ENCODE peak calls at places on chromosomes 5 and 9, in seven cellular contexts. One of them, this sample, is unnamed.

GRCh38 chr9:70261131-70261870 is 2.5 kb downstream of the SMC5 start:
- DNase-seq in A549: no peak
- DNase-seq in activated T-cell treated with anti-CD3 and anti-CD28 coated beads, Interleukin-2, amount 50 U/mL, for 72 hours: no peak
- DNase-seq in activated CD8-positive, alpha-beta memory T cell treated with anti-CD3 and anti-CD28 coated beads for 48 hours: no peak
- DNase-seq in SK-MEL-5: no peak
- DNase-seq in activated CD8-positive, alpha-beta T cell treated with anti-CD3 and anti-CD28 coated beads for 36 hours: no peak
- DNase-seq in NCI-H1092: no peak
- DNase-seq in this sample: no peak

GRCh38 chr5:17402291-17403121 is 95.5 kb upstream of the TAF11L2 start:
- DNase-seq in A549: no peak
- DNase-seq in activated T-cell treated with anti-CD3 and anti-CD28 coated beads, Interleukin-2, amount 50 U/mL, for 72 hours: no peak
- DNase-seq in activated CD8-positive, alpha-beta memory T cell treated with anti-CD3 and anti-CD28 coated beads for 48 hours: no peak
- DNase-seq in SK-MEL-5: no peak
- DNase-seq in activated CD8-positive, alpha-beta T cell treated with anti-CD3 and anti-CD28 coated beads for 36 hours: no peak
- DNase-seq in NCI-H1092: no peak
- DNase-seq in this sample: no peak

GRCh38 chr9:95570150-95570549 is 53.4 kb upstream of the PTCH1 start:
- DNase-seq in A549: no peak
- DNase-seq in activated T-cell treated with anti-CD3 and anti-CD28 coated beads, Interleukin-2, amount 50 U/mL, for 72 hours: no peak
- DNase-seq in activated CD8-positive, alpha-beta memory T cell treated with anti-CD3 and anti-CD28 coated beads for 48 hours: no peak
- DNase-seq in SK-MEL-5: no peak
- DNase-seq in activated CD8-positive, alpha-beta T cell treated with anti-CD3 and anti-CD28 coated beads for 36 hours: no peak
- DNase-seq in NCI-H1092: no peak
- DNase-seq in this sample: no peak

GRCh38 chr5:54766748-54767147 is 218.6 kb downstream of the ESM1 start:
- DNase-seq in A549: no peak
- DNase-seq in activated T-cell treated with anti-CD3 and anti-CD28 coated beads, Interleukin-2, amount 50 U/mL, for 72 hours: no peak
- DNase-seq in activated CD8-positive, alpha-beta memory T cell treated with anti-CD3 and anti-CD28 coated beads for 48 hours: no peak
- DNase-seq in SK-MEL-5: no peak
- DNase-seq in activated CD8-positive, alpha-beta T cell treated with anti-CD3 and anti-CD28 coated beads for 36 hours: no peak
- DNase-seq in NCI-H1092: no peak
- DNase-seq in this sample: no peak

GRCh38 chr9:37574241-37574721 is 1.9 kb downstream of the FBXO10 start:
- DNase-seq in A549: no peak
- DNase-seq in activated T-cell treated with anti-CD3 and anti-CD28 coated beads, Interleukin-2, amount 50 U/mL, for 72 hours: no peak
- DNase-seq in activated CD8-positive, alpha-beta memory T cell treated with anti-CD3 and anti-CD28 coated beads for 48 hours: no peak
- DNase-seq in SK-MEL-5: peak
- DNase-seq in activated CD8-positive, alpha-beta T cell treated with anti-CD3 and anti-CD28 coated beads for 36 hours: no peak
- DNase-seq in NCI-H1092: no peak
- DNase-seq in this sample: no peak

GRCh38 chr5:132424167-132424935 is 54.8 kb downstream of the SLC22A5 start:
- DNase-seq in A549: no peak
- DNase-seq in activated T-cell treated with anti-CD3 and anti-CD28 coated beads, Interleukin-2, amount 50 U/mL, for 72 hours: no peak
- DNase-seq in activated CD8-positive, alpha-beta memory T cell treated with anti-CD3 and anti-CD28 coated beads for 48 hours: no peak
- DNase-seq in SK-MEL-5: no peak
- DNase-seq in activated CD8-positive, alpha-beta T cell treated with anti-CD3 and anti-CD28 coated beads for 36 hours: no peak
- DNase-seq in NCI-H1092: no peak
- DNase-seq in this sample: no peak

GRCh38 chr5:54329731-54330709 is 19.6 kb upstream of the ARL15 start:
- DNase-seq in A549: peak
- DNase-seq in activated T-cell treated with anti-CD3 and anti-CD28 coated beads, Interleukin-2, amount 50 U/mL, for 72 hours: no peak
- DNase-seq in activated CD8-positive, alpha-beta memory T cell treated with anti-CD3 and anti-CD28 coated beads for 48 hours: no peak
- DNase-seq in SK-MEL-5: no peak
- DNase-seq in activated CD8-positive, alpha-beta T cell treated with anti-CD3 and anti-CD28 coated beads for 36 hours: no peak
- DNase-seq in NCI-H1092: no peak
- DNase-seq in this sample: no peak

GRCh38 chr5:36462295-36463021 is 143.9 kb upstream of the SLC1A3 start:
- DNase-seq in A549: no peak
- DNase-seq in activated T-cell treated with anti-CD3 and anti-CD28 coated beads, Interleukin-2, amount 50 U/mL, for 72 hours: no peak
- DNase-seq in activated CD8-positive, alpha-beta memory T cell treated with anti-CD3 and anti-CD28 coated beads for 48 hours: no peak
- DNase-seq in SK-MEL-5: peak
- DNase-seq in activated CD8-positive, alpha-beta T cell treated with anti-CD3 and anti-CD28 coated beads for 36 hours: no peak
- DNase-seq in NCI-H1092: no peak
- DNase-seq in this sample: no peak

GRCh38 chr9:123662057-123662776 is 267.7 kb downstream of the DENND1A start:
- DNase-seq in A549: no peak
- DNase-seq in activated T-cell treated with anti-CD3 and anti-CD28 coated beads, Interleukin-2, amount 50 U/mL, for 72 hours: no peak
- DNase-seq in activated CD8-positive, alpha-beta memory T cell treated with anti-CD3 and anti-CD28 coated beads for 48 hours: no peak
- DNase-seq in SK-MEL-5: no peak
- DNase-seq in activated CD8-positive, alpha-beta T cell treated with anti-CD3 and anti-CD28 coated beads for 36 hours: no peak
- DNase-seq in NCI-H1092: no peak
- DNase-seq in this sample: no peak

GRCh38 chr5:44536650-44537260 is 147.5 kb upstream of the FGF10 start:
- DNase-seq in A549: peak
- DNase-seq in activated T-cell treated with anti-CD3 and anti-CD28 coated beads, Interleukin-2, amount 50 U/mL, for 72 hours: peak
- DNase-seq in activated CD8-positive, alpha-beta memory T cell treated with anti-CD3 and anti-CD28 coated beads for 48 hours: no peak
- DNase-seq in SK-MEL-5: peak
- DNase-seq in activated CD8-positive, alpha-beta T cell treated with anti-CD3 and anti-CD28 coated beads for 36 hours: peak
- DNase-seq in NCI-H1092: peak
- DNase-seq in this sample: no peak

GRCh38 chr5:14560091-14560595 is 21.4 kb upstream of the OTULINL start:
- DNase-seq in A549: no peak
- DNase-seq in activated T-cell treated with anti-CD3 and anti-CD28 coated beads, Interleukin-2, amount 50 U/mL, for 72 hours: no peak
- DNase-seq in activated CD8-positive, alpha-beta memory T cell treated with anti-CD3 and anti-CD28 coated beads for 48 hours: no peak
- DNase-seq in SK-MEL-5: no peak
- DNase-seq in activated CD8-positive, alpha-beta T cell treated with anti-CD3 and anti-CD28 coated beads for 36 hours: peak
- DNase-seq in NCI-H1092: peak
- DNase-seq in this sample: no peak

GRCh38 chr5:178477224-178478201 is 112.7 kb downstream of the COL23A1 start:
- DNase-seq in A549: no peak
- DNase-seq in activated T-cell treated with anti-CD3 and anti-CD28 coated beads, Interleukin-2, amount 50 U/mL, for 72 hours: no peak
- DNase-seq in activated CD8-positive, alpha-beta memory T cell treated with anti-CD3 and anti-CD28 coated beads for 48 hours: no peak
- DNase-seq in SK-MEL-5: no peak
- DNase-seq in activated CD8-positive, alpha-beta T cell treated with anti-CD3 and anti-CD28 coated beads for 36 hours: no peak
- DNase-seq in NCI-H1092: no peak
- DNase-seq in this sample: no peak

GRCh38 chr9:130311774-130312140 is 46.2 kb downstream of the HMCN2 start:
- DNase-seq in A549: no peak
- DNase-seq in activated T-cell treated with anti-CD3 and anti-CD28 coated beads, Interleukin-2, amount 50 U/mL, for 72 hours: no peak
- DNase-seq in activated CD8-positive, alpha-beta memory T cell treated with anti-CD3 and anti-CD28 coated beads for 48 hours: no peak
- DNase-seq in SK-MEL-5: no peak
- DNase-seq in activated CD8-positive, alpha-beta T cell treated with anti-CD3 and anti-CD28 coated beads for 36 hours: no peak
- DNase-seq in NCI-H1092: no peak
- DNase-seq in this sample: no peak

GRCh38 chr5:95759634-95760033 is 28.5 kb downstream of the RHOBTB3 start:
- DNase-seq in A549: peak
- DNase-seq in activated T-cell treated with anti-CD3 and anti-CD28 coated beads, Interleukin-2, amount 50 U/mL, for 72 hours: no peak
- DNase-seq in activated CD8-positive, alpha-beta memory T cell treated with anti-CD3 and anti-CD28 coated beads for 48 hours: no peak
- DNase-seq in SK-MEL-5: peak
- DNase-seq in activated CD8-positive, alpha-beta T cell treated with anti-CD3 and anti-CD28 coated beads for 36 hours: no peak
- DNase-seq in NCI-H1092: no peak
- DNase-seq in this sample: no peak

GRCh38 chr9:37818849-37819248 is 18.3 kb downstream of the DCAF10 start:
- DNase-seq in A549: no peak
- DNase-seq in activated T-cell treated with anti-CD3 and anti-CD28 coated beads, Interleukin-2, amount 50 U/mL, for 72 hours: no peak
- DNase-seq in activated CD8-positive, alpha-beta memory T cell treated with anti-CD3 and anti-CD28 coated beads for 48 hours: no peak
- DNase-seq in SK-MEL-5: no peak
- DNase-seq in activated CD8-positive, alpha-beta T cell treated with anti-CD3 and anti-CD28 coated beads for 36 hours: no peak
- DNase-seq in NCI-H1092: no peak
- DNase-seq in this sample: no peak

GRCh38 chr9:135227641-135228251 is 140.3 kb downstream of the OLFM1 start:
- DNase-seq in A549: no peak
- DNase-seq in activated T-cell treated with anti-CD3 and anti-CD28 coated beads, Interleukin-2, amount 50 U/mL, for 72 hours: no peak
- DNase-seq in activated CD8-positive, alpha-beta memory T cell treated with anti-CD3 and anti-CD28 coated beads for 48 hours: no peak
- DNase-seq in SK-MEL-5: no peak
- DNase-seq in activated CD8-positive, alpha-beta T cell treated with anti-CD3 and anti-CD28 coated beads for 36 hours: no peak
- DNase-seq in NCI-H1092: no peak
- DNase-seq in this sample: no peak

GRCh38 chr5:132110930-132111329 is 37.3 kb downstream of the CSF2 start:
- DNase-seq in A549: no peak
- DNase-seq in activated T-cell treated with anti-CD3 and anti-CD28 coated beads, Interleukin-2, amount 50 U/mL, for 72 hours: no peak
- DNase-seq in activated CD8-positive, alpha-beta memory T cell treated with anti-CD3 and anti-CD28 coated beads for 48 hours: no peak
- DNase-seq in SK-MEL-5: no peak
- DNase-seq in activated CD8-positive, alpha-beta T cell treated with anti-CD3 and anti-CD28 coated beads for 36 hours: peak
- DNase-seq in NCI-H1092: no peak
- DNase-seq in this sample: no peak

GRCh38 chr5:14502291-14502690 is 79.3 kb upstream of the OTULINL start:
- DNase-seq in A549: no peak
- DNase-seq in activated T-cell treated with anti-CD3 and anti-CD28 coated beads, Interleukin-2, amount 50 U/mL, for 72 hours: no peak
- DNase-seq in activated CD8-positive, alpha-beta memory T cell treated with anti-CD3 and anti-CD28 coated beads for 48 hours: no peak
- DNase-seq in SK-MEL-5: no peak
- DNase-seq in activated CD8-positive, alpha-beta T cell treated with anti-CD3 and anti-CD28 coated beads for 36 hours: no peak
- DNase-seq in NCI-H1092: no peak
- DNase-seq in this sample: no peak

GRCh38 chr5:80198399-80198798 is 57.4 kb downstream of the SERINC5 start:
- DNase-seq in A549: no peak
- DNase-seq in activated T-cell treated with anti-CD3 and anti-CD28 coated beads, Interleukin-2, amount 50 U/mL, for 72 hours: no peak
- DNase-seq in activated CD8-positive, alpha-beta memory T cell treated with anti-CD3 and anti-CD28 coated beads for 48 hours: no peak
- DNase-seq in SK-MEL-5: peak
- DNase-seq in activated CD8-positive, alpha-beta T cell treated with anti-CD3 and anti-CD28 coated beads for 36 hours: no peak
- DNase-seq in NCI-H1092: no peak
- DNase-seq in this sample: no peak

GRCh38 chr5:108867661-108868060 is 120.0 kb downstream of the FER start:
- DNase-seq in A549: no peak
- DNase-seq in activated T-cell treated with anti-CD3 and anti-CD28 coated beads, Interleukin-2, amount 50 U/mL, for 72 hours: no peak
- DNase-seq in activated CD8-positive, alpha-beta memory T cell treated with anti-CD3 and anti-CD28 coated beads for 48 hours: no peak
- DNase-seq in SK-MEL-5: no peak
- DNase-seq in activated CD8-positive, alpha-beta T cell treated with anti-CD3 and anti-CD28 coated beads for 36 hours: no peak
- DNase-seq in NCI-H1092: no peak
- DNase-seq in this sample: no peak

GRCh38 chr5:178189433-178189832 is 2.3 kb upstream of the GMCL2 start:
- DNase-seq in A549: no peak
- DNase-seq in activated T-cell treated with anti-CD3 and anti-CD28 coated beads, Interleukin-2, amount 50 U/mL, for 72 hours: no peak
- DNase-seq in activated CD8-positive, alpha-beta memory T cell treated with anti-CD3 and anti-CD28 coated beads for 48 hours: no peak
- DNase-seq in SK-MEL-5: no peak
- DNase-seq in activated CD8-positive, alpha-beta T cell treated with anti-CD3 and anti-CD28 coated beads for 36 hours: no peak
- DNase-seq in NCI-H1092: no peak
- DNase-seq in this sample: no peak

GRCh38 chr5:116448450-116448849 is 126.2 kb downstream of the SEMA6A start:
- DNase-seq in A549: no peak
- DNase-seq in activated T-cell treated with anti-CD3 and anti-CD28 coated beads, Interleukin-2, amount 50 U/mL, for 72 hours: no peak
- DNase-seq in activated CD8-positive, alpha-beta memory T cell treated with anti-CD3 and anti-CD28 coated beads for 48 hours: no peak
- DNase-seq in SK-MEL-5: no peak
- DNase-seq in activated CD8-positive, alpha-beta T cell treated with anti-CD3 and anti-CD28 coated beads for 36 hours: no peak
- DNase-seq in NCI-H1092: no peak
- DNase-seq in this sample: no peak

GRCh38 chr5:21774791-21775190 is 1078.4 kb downstream of the CDH12 start:
- DNase-seq in A549: peak
- DNase-seq in activated T-cell treated with anti-CD3 and anti-CD28 coated beads, Interleukin-2, amount 50 U/mL, for 72 hours: no peak
- DNase-seq in activated CD8-positive, alpha-beta memory T cell treated with anti-CD3 and anti-CD28 coated beads for 48 hours: no peak
- DNase-seq in SK-MEL-5: no peak
- DNase-seq in activated CD8-positive, alpha-beta T cell treated with anti-CD3 and anti-CD28 coated beads for 36 hours: no peak
- DNase-seq in NCI-H1092: no peak
- DNase-seq in this sample: no peak

GRCh38 chr9:87887661-87888480 is 5.2 kb downstream of the SPATA31E1 start:
- DNase-seq in A549: no peak
- DNase-seq in activated T-cell treated with anti-CD3 and anti-CD28 coated beads, Interleukin-2, amount 50 U/mL, for 72 hours: no peak
- DNase-seq in activated CD8-positive, alpha-beta memory T cell treated with anti-CD3 and anti-CD28 coated beads for 48 hours: no peak
- DNase-seq in SK-MEL-5: no peak
- DNase-seq in activated CD8-positive, alpha-beta T cell treated with anti-CD3 and anti-CD28 coated beads for 36 hours: no peak
- DNase-seq in NCI-H1092: no peak
- DNase-seq in this sample: no peak

GRCh38 chr9:130399768-130400167 is 45.0 kb upstream of the ASS1 start:
- DNase-seq in A549: no peak
- DNase-seq in activated T-cell treated with anti-CD3 and anti-CD28 coated beads, Interleukin-2, amount 50 U/mL, for 72 hours: no peak
- DNase-seq in activated CD8-positive, alpha-beta memory T cell treated with anti-CD3 and anti-CD28 coated beads for 48 hours: no peak
- DNase-seq in SK-MEL-5: no peak
- DNase-seq in activated CD8-positive, alpha-beta T cell treated with anti-CD3 and anti-CD28 coated beads for 36 hours: no peak
- DNase-seq in NCI-H1092: no peak
- DNase-seq in this sample: no peak

GRCh38 chr9:99134893-99135341 is 30.0 kb downstream of the TGFBR1 start:
- DNase-seq in A549: no peak
- DNase-seq in activated T-cell treated with anti-CD3 and anti-CD28 coated beads, Interleukin-2, amount 50 U/mL, for 72 hours: no peak
- DNase-seq in activated CD8-positive, alpha-beta memory T cell treated with anti-CD3 and anti-CD28 coated beads for 48 hours: no peak
- DNase-seq in SK-MEL-5: no peak
- DNase-seq in activated CD8-positive, alpha-beta T cell treated with anti-CD3 and anti-CD28 coated beads for 36 hours: peak
- DNase-seq in NCI-H1092: no peak
- DNase-seq in this sample: no peak

GRCh38 chr9:91948423-91949292 is 1.4 kb downstream of the ROR2 start:
- DNase-seq in A549: peak
- DNase-seq in activated T-cell treated with anti-CD3 and anti-CD28 coated beads, Interleukin-2, amount 50 U/mL, for 72 hours: peak
- DNase-seq in activated CD8-positive, alpha-beta memory T cell treated with anti-CD3 and anti-CD28 coated beads for 48 hours: peak
- DNase-seq in SK-MEL-5: no peak
- DNase-seq in activated CD8-positive, alpha-beta T cell treated with anti-CD3 and anti-CD28 coated beads for 36 hours: peak
- DNase-seq in NCI-H1092: peak
- DNase-seq in this sample: no peak

GRCh38 chr9:91179237-91180138 is 182.2 kb downstream of the AUH start:
- DNase-seq in A549: no peak
- DNase-seq in activated T-cell treated with anti-CD3 and anti-CD28 coated beads, Interleukin-2, amount 50 U/mL, for 72 hours: no peak
- DNase-seq in activated CD8-positive, alpha-beta memory T cell treated with anti-CD3 and anti-CD28 coated beads for 48 hours: no peak
- DNase-seq in SK-MEL-5: no peak
- DNase-seq in activated CD8-positive, alpha-beta T cell treated with anti-CD3 and anti-CD28 coated beads for 36 hours: no peak
- DNase-seq in NCI-H1092: no peak
- DNase-seq in this sample: no peak

GRCh38 chr9:134706522-134706921 is 64.9 kb downstream of the COL5A1 start:
- DNase-seq in A549: no peak
- DNase-seq in activated T-cell treated with anti-CD3 and anti-CD28 coated beads, Interleukin-2, amount 50 U/mL, for 72 hours: no peak
- DNase-seq in activated CD8-positive, alpha-beta memory T cell treated with anti-CD3 and anti-CD28 coated beads for 48 hours: no peak
- DNase-seq in SK-MEL-5: no peak
- DNase-seq in activated CD8-positive, alpha-beta T cell treated with anti-CD3 and anti-CD28 coated beads for 36 hours: no peak
- DNase-seq in NCI-H1092: no peak
- DNase-seq in this sample: no peak

GRCh38 chr5:151958111-151958510 is 33.5 kb upstream of the GLRA1 start:
- DNase-seq in A549: no peak
- DNase-seq in activated T-cell treated with anti-CD3 and anti-CD28 coated beads, Interleukin-2, amount 50 U/mL, for 72 hours: no peak
- DNase-seq in activated CD8-positive, alpha-beta memory T cell treated with anti-CD3 and anti-CD28 coated beads for 48 hours: no peak
- DNase-seq in SK-MEL-5: no peak
- DNase-seq in activated CD8-positive, alpha-beta T cell treated with anti-CD3 and anti-CD28 coated beads for 36 hours: no peak
- DNase-seq in NCI-H1092: no peak
- DNase-seq in this sample: no peak

GRCh38 chr9:70285246-70285645 is 26.5 kb downstream of the SMC5 start:
- DNase-seq in A549: no peak
- DNase-seq in activated T-cell treated with anti-CD3 and anti-CD28 coated beads, Interleukin-2, amount 50 U/mL, for 72 hours: no peak
- DNase-seq in activated CD8-positive, alpha-beta memory T cell treated with anti-CD3 and anti-CD28 coated beads for 48 hours: no peak
- DNase-seq in SK-MEL-5: no peak
- DNase-seq in activated CD8-positive, alpha-beta T cell treated with anti-CD3 and anti-CD28 coated beads for 36 hours: no peak
- DNase-seq in NCI-H1092: no peak
- DNase-seq in this sample: no peak

GRCh38 chr9:35948901-35949318 is 9.0 kb downstream of the OR2S2 start:
- DNase-seq in A549: no peak
- DNase-seq in activated T-cell treated with anti-CD3 and anti-CD28 coated beads, Interleukin-2, amount 50 U/mL, for 72 hours: no peak
- DNase-seq in activated CD8-positive, alpha-beta memory T cell treated with anti-CD3 and anti-CD28 coated beads for 48 hours: no peak
- DNase-seq in SK-MEL-5: no peak
- DNase-seq in activated CD8-positive, alpha-beta T cell treated with anti-CD3 and anti-CD28 coated beads for 36 hours: no peak
- DNase-seq in NCI-H1092: no peak
- DNase-seq in this sample: no peak

GRCh38 chr9:34653131-34653530 is 1.1 kb downstream of the IL11RA start:
- DNase-seq in A549: no peak
- DNase-seq in activated T-cell treated with anti-CD3 and anti-CD28 coated beads, Interleukin-2, amount 50 U/mL, for 72 hours: no peak
- DNase-seq in activated CD8-positive, alpha-beta memory T cell treated with anti-CD3 and anti-CD28 coated beads for 48 hours: no peak
- DNase-seq in SK-MEL-5: peak
- DNase-seq in activated CD8-positive, alpha-beta T cell treated with anti-CD3 and anti-CD28 coated beads for 36 hours: no peak
- DNase-seq in NCI-H1092: no peak
- DNase-seq in this sample: no peak

GRCh38 chr9:36572515-36573418 is at the start of gene MELK:
- DNase-seq in A549: peak
- DNase-seq in activated T-cell treated with anti-CD3 and anti-CD28 coated beads, Interleukin-2, amount 50 U/mL, for 72 hours: peak
- DNase-seq in activated CD8-positive, alpha-beta memory T cell treated with anti-CD3 and anti-CD28 coated beads for 48 hours: peak
- DNase-seq in SK-MEL-5: peak
- DNase-seq in activated CD8-positive, alpha-beta T cell treated with anti-CD3 and anti-CD28 coated beads for 36 hours: peak
- DNase-seq in NCI-H1092: peak
- DNase-seq in this sample: peak

GRCh38 chr5:103407399-103407798 is 148.8 kb downstream of the MACIR start:
- DNase-seq in A549: no peak
- DNase-seq in activated T-cell treated with anti-CD3 and anti-CD28 coated beads, Interleukin-2, amount 50 U/mL, for 72 hours: no peak
- DNase-seq in activated CD8-positive, alpha-beta memory T cell treated with anti-CD3 and anti-CD28 coated beads for 48 hours: no peak
- DNase-seq in SK-MEL-5: no peak
- DNase-seq in activated CD8-positive, alpha-beta T cell treated with anti-CD3 and anti-CD28 coated beads for 36 hours: no peak
- DNase-seq in NCI-H1092: no peak
- DNase-seq in this sample: no peak

GRCh38 chr9:91253488-91253887 is 108.2 kb downstream of the AUH start:
- DNase-seq in A549: peak
- DNase-seq in activated T-cell treated with anti-CD3 and anti-CD28 coated beads, Interleukin-2, amount 50 U/mL, for 72 hours: peak
- DNase-seq in activated CD8-positive, alpha-beta memory T cell treated with anti-CD3 and anti-CD28 coated beads for 48 hours: no peak
- DNase-seq in SK-MEL-5: peak
- DNase-seq in activated CD8-positive, alpha-beta T cell treated with anti-CD3 and anti-CD28 coated beads for 36 hours: peak
- DNase-seq in NCI-H1092: no peak
- DNase-seq in this sample: no peak

GRCh38 chr5:39759696-39760095 is 334.9 kb upstream of the DAB2 start:
- DNase-seq in A549: no peak
- DNase-seq in activated T-cell treated with anti-CD3 and anti-CD28 coated beads, Interleukin-2, amount 50 U/mL, for 72 hours: no peak
- DNase-seq in activated CD8-positive, alpha-beta memory T cell treated with anti-CD3 and anti-CD28 coated beads for 48 hours: no peak
- DNase-seq in SK-MEL-5: no peak
- DNase-seq in activated CD8-positive, alpha-beta T cell treated with anti-CD3 and anti-CD28 coated beads for 36 hours: no peak
- DNase-seq in NCI-H1092: no peak
- DNase-seq in this sample: no peak

GRCh38 chr5:59798862-59799667 is 94.5 kb downstream of the PDE4D start:
- DNase-seq in A549: peak
- DNase-seq in activated T-cell treated with anti-CD3 and anti-CD28 coated beads, Interleukin-2, amount 50 U/mL, for 72 hours: no peak
- DNase-seq in activated CD8-positive, alpha-beta memory T cell treated with anti-CD3 and anti-CD28 coated beads for 48 hours: no peak
- DNase-seq in SK-MEL-5: peak
- DNase-seq in activated CD8-positive, alpha-beta T cell treated with anti-CD3 and anti-CD28 coated beads for 36 hours: peak
- DNase-seq in NCI-H1092: no peak
- DNase-seq in this sample: no peak